ENCODE peak calls at places on chromosome 2, in six cellular contexts. X is heart left ventricle, O is T-cell, Q is cardiac muscle cell, J is AG09309, A is ACHN. H is an unnamed sample.

GRCh38 chr2:83081835-83082522 is 1377.1 kb downstream of the SUCLG1 start:
- DNase-seq in O (no peak), J (no peak), X (peak), A (no peak), Q (peak), H (no peak)

GRCh38 chr2:239535413-239535790 is 134.6 kb upstream of the HDAC4 start:
- DNase-seq in X (no peak), J (no peak), O (no peak), Q (no peak), A (no peak), H (no peak)

GRCh38 chr2:109298851-109299250 is 169.8 kb downstream of the SH3RF3 start:
- DNase-seq in O (no peak), J (no peak), X (no peak), Q (no peak), A (no peak), H (no peak)

GRCh38 chr2:133152801-133153200 is 415.5 kb downstream of the NCKAP5 start:
- DNase-seq in O (no peak), Q (no peak), X (no peak), A (no peak), J (no peak), H (no peak)

GRCh38 chr2:222943820-222944219 is 83.0 kb downstream of the ACSL3 start:
- DNase-seq in A (peak), Q (peak), O (no peak), J (no peak), X (no peak), H (no peak)

GRCh38 chr2:28419705-28420270 is 27.1 kb downstream of the FOSL2 start:
- DNase-seq in X (no peak), A (no peak), Q (no peak), O (no peak), J (no peak), H (no peak)

GRCh38 chr2:96131818-96132745 is 6.2 kb downstream of the ASTL start:
- DNase-seq in Q (no peak), A (no peak), O (no peak), J (no peak), X (no peak), H (no peak)

GRCh38 chr2:63755980-63756379 is 85.7 kb upstream of the UGP2 start:
- DNase-seq in Q (no peak), O (no peak), X (no peak), A (peak), J (no peak), H (no peak)

GRCh38 chr2:237179161-237179560 is 93.5 kb downstream of the COPS8 start:
- DNase-seq in A (no peak), X (no peak), J (no peak), Q (no peak), O (no peak), H (no peak)

GRCh38 chr2:27080603-27080938 is 2.2 kb downstream of the EMILIN1 start:
- DNase-seq in O (no peak), X (no peak), A (no peak), J (no peak), Q (no peak), H (no peak)

GRCh38 chr2:27823564-27823963 is 52.0 kb downstream of the MRPL33 start:
- DNase-seq in Q (no peak), X (no peak), J (no peak), A (no peak), O (no peak), H (no peak)

GRCh38 chr2:21276163-21276562 is 152.4 kb downstream of the TDRD15 start:
- DNase-seq in O (no peak), J (no peak), X (no peak), Q (no peak), A (no peak), H (no peak)

GRCh38 chr2:168192839-168193616 is 54.4 kb downstream of the STK39 start:
- DNase-seq in Q (peak), J (no peak), A (peak), X (no peak), O (peak), H (peak)

GRCh38 chr2:74514368-74515270 is at the start of gene TLX2:
- DNase-seq in A (no peak), O (no peak), Q (no peak), J (no peak), X (no peak), H (no peak)

GRCh38 chr2:111032721-111033532 is 87.8 kb upstream of the BCL2L11 start:
- DNase-seq in A (peak), J (no peak), O (no peak), X (no peak), Q (peak), H (no peak)

GRCh38 chr2:105793230-105793975 is 48.7 kb downstream of the NCK2 start:
- DNase-seq in A (no peak), J (no peak), X (no peak), O (no peak), Q (no peak), H (no peak)

GRCh38 chr2:237547841-237548416 is 18.4 kb upstream of the PRLH start:
- DNase-seq in X (no peak), O (no peak), A (peak), Q (no peak), J (no peak), H (no peak)

H was measured in CD4-positive, alpha-beta T cell.